ENCODE peak calls at places on chromosomes 12 and 14, in eight cellular contexts. One of them, this sample, is unnamed.

GRCh38 chr12:72432037-72432604 is 160.0 kb downstream of the TRHDE start:
- DNase-seq in mesothelial cell of epicardium: no peak
- DNase-seq in astrocyte of the cerebellum: no peak
- DNase-seq in endothelial cell: no peak
- DNase-seq in left ventricle myocardium inferior: no peak
- DNase-seq in ovary: no peak
- DNase-seq in pulmonary artery endothelial cell: no peak
- DNase-seq in activated CD8-positive, alpha-beta memory T cell treated with anti-CD3 and anti-CD28 coated beads for 4 hours: no peak
- DNase-seq in this sample: no peak

GRCh38 chr12:3759878-3760277 is 7.0 kb upstream of the CRACR2A start:
- DNase-seq in activated CD8-positive, alpha-beta memory T cell treated with anti-CD3 and anti-CD28 coated beads for 4 hours: no peak
- DNase-seq in left ventricle myocardium inferior: no peak
- DNase-seq in pulmonary artery endothelial cell: no peak
- DNase-seq in mesothelial cell of epicardium: no peak
- DNase-seq in endothelial cell: no peak
- DNase-seq in ovary: no peak
- DNase-seq in astrocyte of the cerebellum: no peak
- DNase-seq in this sample: peak

GRCh38 chr14:59688224-59689170 is 111.9 kb upstream of the CCDC175 start:
- DNase-seq in left ventricle myocardium inferior: no peak
- DNase-seq in mesothelial cell of epicardium: peak
- DNase-seq in endothelial cell: peak
- DNase-seq in activated CD8-positive, alpha-beta memory T cell treated with anti-CD3 and anti-CD28 coated beads for 4 hours: no peak
- DNase-seq in pulmonary artery endothelial cell: peak
- DNase-seq in astrocyte of the cerebellum: peak
- DNase-seq in ovary: no peak
- DNase-seq in this sample: peak

GRCh38 chr12:132444957-132445883 is 44.7 kb upstream of the FBRSL1 start:
- DNase-seq in endothelial cell: no peak
- DNase-seq in ovary: no peak
- DNase-seq in left ventricle myocardium inferior: peak
- DNase-seq in activated CD8-positive, alpha-beta memory T cell treated with anti-CD3 and anti-CD28 coated beads for 4 hours: peak
- DNase-seq in astrocyte of the cerebellum: no peak
- DNase-seq in mesothelial cell of epicardium: no peak
- DNase-seq in pulmonary artery endothelial cell: no peak
- DNase-seq in this sample: peak

GRCh38 chr14:101196795-101197590 is 293.5 kb upstream of the RTL1 start:
- DNase-seq in pulmonary artery endothelial cell: no peak
- DNase-seq in endothelial cell: no peak
- DNase-seq in left ventricle myocardium inferior: no peak
- DNase-seq in activated CD8-positive, alpha-beta memory T cell treated with anti-CD3 and anti-CD28 coated beads for 4 hours: no peak
- DNase-seq in astrocyte of the cerebellum: no peak
- DNase-seq in ovary: no peak
- DNase-seq in mesothelial cell of epicardium: peak
- DNase-seq in this sample: no peak

GRCh38 chr12:14365294-14366210 is at the start of gene ATF7IP:
- DNase-seq in activated CD8-positive, alpha-beta memory T cell treated with anti-CD3 and anti-CD28 coated beads for 4 hours: peak
- DNase-seq in endothelial cell: peak
- DNase-seq in astrocyte of the cerebellum: peak
- DNase-seq in mesothelial cell of epicardium: peak
- DNase-seq in ovary: peak
- DNase-seq in left ventricle myocardium inferior: peak
- DNase-seq in pulmonary artery endothelial cell: peak
- DNase-seq in this sample: peak

GRCh38 chr12:132222096-132222807 is 78.0 kb downstream of the NOC4L start:
- DNase-seq in astrocyte of the cerebellum: no peak
- DNase-seq in left ventricle myocardium inferior: no peak
- DNase-seq in activated CD8-positive, alpha-beta memory T cell treated with anti-CD3 and anti-CD28 coated beads for 4 hours: no peak
- DNase-seq in pulmonary artery endothelial cell: no peak
- DNase-seq in ovary: no peak
- DNase-seq in endothelial cell: peak
- DNase-seq in mesothelial cell of epicardium: no peak
- DNase-seq in this sample: peak

GRCh38 chr14:62691613-62692489 is 353.4 kb downstream of the KCNH5 start:
- DNase-seq in pulmonary artery endothelial cell: peak
- DNase-seq in endothelial cell: no peak
- DNase-seq in left ventricle myocardium inferior: no peak
- DNase-seq in astrocyte of the cerebellum: peak
- DNase-seq in mesothelial cell of epicardium: no peak
- DNase-seq in ovary: no peak
- DNase-seq in activated CD8-positive, alpha-beta memory T cell treated with anti-CD3 and anti-CD28 coated beads for 4 hours: no peak
- DNase-seq in this sample: no peak

GRCh38 chr12:111033281-111034147 is 113.1 kb upstream of the MYL2 start:
- DNase-seq in endothelial cell: peak
- DNase-seq in mesothelial cell of epicardium: peak
- DNase-seq in pulmonary artery endothelial cell: no peak
- DNase-seq in left ventricle myocardium inferior: no peak
- DNase-seq in activated CD8-positive, alpha-beta memory T cell treated with anti-CD3 and anti-CD28 coated beads for 4 hours: no peak
- DNase-seq in ovary: no peak
- DNase-seq in astrocyte of the cerebellum: no peak
- DNase-seq in this sample: no peak

GRCh38 chr14:64510127-64510808 is 5.7 kb downstream of the ZBTB1 start:
- DNase-seq in pulmonary artery endothelial cell: no peak
- DNase-seq in mesothelial cell of epicardium: no peak
- DNase-seq in astrocyte of the cerebellum: no peak
- DNase-seq in endothelial cell: no peak
- DNase-seq in left ventricle myocardium inferior: no peak
- DNase-seq in ovary: no peak
- DNase-seq in activated CD8-positive, alpha-beta memory T cell treated with anti-CD3 and anti-CD28 coated beads for 4 hours: no peak
- DNase-seq in this sample: no peak

GRCh38 chr12:124327362-124328043 is 32.6 kb downstream of the RFLNA start:
- DNase-seq in endothelial cell: no peak
- DNase-seq in pulmonary artery endothelial cell: no peak
- DNase-seq in ovary: no peak
- DNase-seq in astrocyte of the cerebellum: no peak
- DNase-seq in mesothelial cell of epicardium: no peak
- DNase-seq in left ventricle myocardium inferior: peak
- DNase-seq in activated CD8-positive, alpha-beta memory T cell treated with anti-CD3 and anti-CD28 coated beads for 4 hours: no peak
- DNase-seq in this sample: no peak